ENCODE peak calls at places on chromosomes 16 and 17, in four cellular contexts. One of them, this sample, is unnamed.

GRCh38 chr17:34443832-34444469 is 80.9 kb upstream of the CCL1 start:
- DNase-seq in GM06990: no peak
- DNase-seq in activated CD4-positive, alpha-beta T cell treated with anti-CD3 and anti-CD28 coated beads, Interleukin-2, amount 50 U/mL, for 24 hours: no peak
- DNase-seq in cardiac fibroblast: no peak
- DNase-seq in this sample: no peak

GRCh38 chr17:27569884-27570577 is 61.0 kb upstream of the LGALS9 start:
- DNase-seq in cardiac fibroblast: no peak
- DNase-seq in activated CD4-positive, alpha-beta T cell treated with anti-CD3 and anti-CD28 coated beads, Interleukin-2, amount 50 U/mL, for 24 hours: no peak
- DNase-seq in GM06990: no peak
- DNase-seq in this sample: no peak

GRCh38 chr17:836154-836553 is 54.0 kb downstream of the MRM3 start:
- DNase-seq in activated CD4-positive, alpha-beta T cell treated with anti-CD3 and anti-CD28 coated beads, Interleukin-2, amount 50 U/mL, for 24 hours: no peak
- DNase-seq in GM06990: no peak
- DNase-seq in cardiac fibroblast: no peak
- DNase-seq in this sample: no peak

GRCh38 chr16:76278976-76279375 is 1.8 kb downstream of the CNTNAP4 start:
- DNase-seq in GM06990: no peak
- DNase-seq in cardiac fibroblast: peak; percentile 54
- DNase-seq in activated CD4-positive, alpha-beta T cell treated with anti-CD3 and anti-CD28 coated beads, Interleukin-2, amount 50 U/mL, for 24 hours: no peak
- DNase-seq in this sample: no peak

GRCh38 chr17:82439829-82440365 is 10.7 kb downstream of the CYBC1 start:
- DNase-seq in activated CD4-positive, alpha-beta T cell treated with anti-CD3 and anti-CD28 coated beads, Interleukin-2, amount 50 U/mL, for 24 hours: no peak
- DNase-seq in GM06990: no peak
- DNase-seq in cardiac fibroblast: no peak
- DNase-seq in this sample: no peak

GRCh38 chr17:32584792-32585191 is 98.0 kb downstream of the CDK5R1 start:
- DNase-seq in activated CD4-positive, alpha-beta T cell treated with anti-CD3 and anti-CD28 coated beads, Interleukin-2, amount 50 U/mL, for 24 hours: no peak
- DNase-seq in GM06990: no peak
- DNase-seq in cardiac fibroblast: no peak
- DNase-seq in this sample: no peak

GRCh38 chr16:83037102-83037501 is 410.3 kb downstream of the CDH13 start:
- DNase-seq in GM06990: no peak
- DNase-seq in activated CD4-positive, alpha-beta T cell treated with anti-CD3 and anti-CD28 coated beads, Interleukin-2, amount 50 U/mL, for 24 hours: no peak
- DNase-seq in cardiac fibroblast: no peak
- DNase-seq in this sample: no peak

GRCh38 chr17:82281502-82282238 is 8.2 kb upstream of the CSNK1D start:
- DNase-seq in cardiac fibroblast: peak; percentile 65
- DNase-seq in activated CD4-positive, alpha-beta T cell treated with anti-CD3 and anti-CD28 coated beads, Interleukin-2, amount 50 U/mL, for 24 hours: no peak
- DNase-seq in GM06990: no peak
- DNase-seq in this sample: no peak

GRCh38 chr16:15575293-15576049 is 67.5 kb downstream of the MARF1 start:
- DNase-seq in cardiac fibroblast: no peak
- DNase-seq in activated CD4-positive, alpha-beta T cell treated with anti-CD3 and anti-CD28 coated beads, Interleukin-2, amount 50 U/mL, for 24 hours: no peak
- DNase-seq in GM06990: no peak
- DNase-seq in this sample: no peak

GRCh38 chr17:30323895-30324319 is 9.9 kb downstream of the TMIGD1 start:
- DNase-seq in cardiac fibroblast: peak; percentile 66
- DNase-seq in activated CD4-positive, alpha-beta T cell treated with anti-CD3 and anti-CD28 coated beads, Interleukin-2, amount 50 U/mL, for 24 hours: peak; percentile 4
- DNase-seq in GM06990: no peak
- DNase-seq in this sample: no peak

GRCh38 chr16:5027086-5027485 is 6.6 kb downstream of the NAGPA start:
- DNase-seq in activated CD4-positive, alpha-beta T cell treated with anti-CD3 and anti-CD28 coated beads, Interleukin-2, amount 50 U/mL, for 24 hours: no peak
- DNase-seq in cardiac fibroblast: no peak
- DNase-seq in GM06990: no peak
- DNase-seq in this sample: no peak

This sample was measured in activated CD4-positive, CD25-positive, alpha-beta regulatory T cell.